ENCODE peak calls at places on chromosomes 2 and 18, in four cellular contexts. G, Y, B and D are unnamed samples. For H3K4me1, the result is how much of the 10 kb centered on the place peaks cover.

GRCh38 chr18:50659091-50660003 is 99.5 kb downstream of the MAPK4 start:
- DNase-seq in G (peak), B (no peak), Y (no peak), D (no peak)

GRCh38 chr2:47227532-47228166 is 72.5 kb upstream of the STPG4 start:
- DNase-seq in Y (no peak), G (no peak), B (no peak), D (no peak)

GRCh38 chr18:36527740-36528455 is 230.4 kb downstream of the FHOD3 start:
- DNase-seq in Y (no peak), G (no peak), B (no peak), D (peak)

GRCh38 chr2:58594175-58594574 is 353.1 kb upstream of the FANCL start:
- DNase-seq in B (peak), Y (no peak), G (peak), D (no peak)

GRCh38 chr2:12347049-12347448 is 369.7 kb upstream of the TRIB2 start:
- DNase-seq in B (no peak), Y (no peak), G (no peak), D (no peak)

GRCh38 chr2:109341363-109341762 is 212.4 kb downstream of the SH3RF3 start:
- DNase-seq in B (no peak), Y (no peak), G (no peak), D (no peak)

GRCh38 chr2:108194409-108195132 is 45.2 kb upstream of the SULT1C3 start:
- DNase-seq in B (no peak), G (peak), Y (no peak), D (no peak)

GRCh38 chr2:240220371-240220770 is 79.9 kb upstream of the OTOS start:
- DNase-seq in Y (no peak), B (no peak), G (peak), D (no peak)

GRCh38 chr2:125168442-125168841 is 1143.4 kb downstream of the CNTNAP5 start:
- DNase-seq in G (no peak), B (no peak), Y (no peak), D (no peak)

GRCh38 chr2:23495661-23496114 is 110.7 kb downstream of the KLHL29 start:
- DNase-seq in Y (no peak), G (no peak), B (no peak), D (no peak)

GRCh38 chr2:238615187-238615586 is 188.5 kb downstream of the ASB1 start:
- DNase-seq in G (no peak), Y (no peak), B (no peak), D (no peak)

GRCh38 chr2:47057732-47058012 is 97.4 kb downstream of the STPG4 start:
- DNase-seq in Y (no peak), B (no peak), G (no peak), D (no peak)

GRCh38 chr2:151882786-151883445 is 54.7 kb upstream of the ARL5A start:
- DNase-seq in Y (no peak), B (no peak), G (no peak), D (no peak)

GRCh38 chr18:48923746-48924580 is 26.8 kb downstream of the SMAD7 start:
- DNase-seq in B (no peak), G (no peak), Y (no peak), D (no peak)

GRCh38 chr2:234615643-234616356 is 118.9 kb upstream of the ARL4C start:
- DNase-seq in G (no peak), Y (no peak), B (no peak), D (peak)

GRCh38 chr2:113075600-113075999 is 7.8 kb downstream of the IL1F10 start:
- DNase-seq in G (no peak), Y (no peak), B (no peak), D (no peak)

GRCh38 chr2:134127496-134127895 is 126.4 kb upstream of the MGAT5 start:
- DNase-seq in G (no peak), B (no peak), Y (no peak), D (no peak)

GRCh38 chr2:118527571-118527970 is 319.9 kb downstream of the EN1 start:
- DNase-seq in Y (no peak), G (no peak), B (no peak), D (no peak)

GRCh38 chr2:127371037-127371436 is 16.7 kb downstream of the MAP3K2 start:
- DNase-seq in Y (no peak), G (peak), B (no peak), D (no peak)

GRCh38 chr2:180523629-180524340 is 456.6 kb upstream of the UBE2E3 start:
- DNase-seq in G (peak), Y (no peak), B (no peak), D (no peak)

GRCh38 chr18:58762781-58763171 is 91.5 kb downstream of the MALT1 start:
- DNase-seq in B (no peak), Y (no peak), G (no peak), D (peak)

GRCh38 chr2:10007440-10007839 is 35.9 kb upstream of the KLF11 start:
- DNase-seq in G (no peak), Y (no peak), B (no peak), D (no peak)

GRCh38 chr2:237863659-237864029 is 4.2 kb downstream of the RAMP1 start:
- DNase-seq in Y (no peak), B (no peak), G (no peak), D (peak)

GRCh38 chr2:178008636-178009289 is 63.8 kb downstream of the PDE11A start:
- DNase-seq in B (no peak), G (peak), Y (no peak), D (no peak)

GRCh38 chr2:136126021-136126420 is 8.1 kb upstream of the CXCR4 start:
- DNase-seq in B (no peak), G (no peak), Y (no peak), D (no peak)

GRCh38 chr18:63379639-63379962 is 12.6 kb upstream of the KDSR start:
- DNase-seq in G (no peak), Y (no peak), B (no peak), D (no peak)

GRCh38 chr2:11743846-11744553 is 2.4 kb upstream of the LPIN1 start:
- DNase-seq in B (peak), Y (peak), G (peak), D (peak)

GRCh38 chr2:136116111-136116812 is 1.7 kb downstream of the CXCR4 start:
- DNase-seq in Y (peak), B (no peak), G (peak), D (no peak)

GRCh38 chr18:45752681-45753080 is 28.7 kb downstream of the SLC14A1 start:
- DNase-seq in G (no peak), B (no peak), Y (no peak), D (no peak)

GRCh38 chr2:72887836-72888437 is 729 bp downstream of the SPR start:
- DNase-seq in B (peak), Y (peak), G (peak), D (peak)

GRCh38 chr2:16351137-16351536 is 314.5 kb downstream of the CYRIA start:
- DNase-seq in B (no peak), G (no peak), Y (no peak), D (no peak)

GRCh38 chr2:16349811-16350210 is 315.8 kb downstream of the CYRIA start:
- DNase-seq in B (no peak), Y (no peak), G (no peak), D (no peak)

GRCh38 chr2:16348821-16349515 is 316.7 kb downstream of the CYRIA start:
- DNase-seq in Y (no peak), G (no peak), B (no peak), D (no peak)

GRCh38 chr2:16350211-16350610 is 315.4 kb downstream of the CYRIA start:
- DNase-seq in Y (no peak), B (no peak), G (no peak), D (no peak)

GRCh38 chr2:16346671-16347070 is 319.0 kb downstream of the CYRIA start:
- DNase-seq in B (no peak), Y (no peak), G (no peak), D (no peak)
- H3K4me1 ChIP-seq in B (under half), Y (under half), G (under half), D (under half)

GRCh38 chr2:202286595-202286994 is 21.0 kb downstream of the NOP58 start:
- DNase-seq in Y (no peak), G (no peak), B (no peak), D (no peak)
- TF ChIP-seq POLR2A in Y (no peak), G (no peak), B (peak), D (no peak)

DNA sequence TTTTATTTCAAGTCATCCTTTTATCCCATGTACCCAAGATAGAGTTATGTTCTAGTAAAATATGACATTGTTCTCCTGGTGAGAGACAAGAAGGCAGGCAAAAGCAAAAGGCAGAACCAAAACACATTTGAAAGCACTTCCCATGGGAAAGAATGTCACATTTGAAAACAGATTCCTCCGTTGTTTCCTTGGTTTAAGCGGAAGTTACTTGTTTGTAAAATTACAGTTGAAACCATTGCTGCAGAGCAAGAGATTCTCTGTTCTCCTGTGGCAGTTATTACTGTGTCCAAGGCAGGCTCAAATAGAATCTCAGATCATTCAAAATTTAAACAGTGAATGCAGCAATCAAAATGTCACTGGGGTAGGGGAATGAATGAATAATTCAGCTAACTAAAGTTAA is 149.6 kb downstream of the MTCL1 start:
- DNase-seq in Y (no peak), B (no peak), G (no peak), D (no peak)
- TF ChIP-seq EP300 in Y (no peak), B (no peak), G (no peak), D (no peak)

GRCh38 chr2:230640540-230641011 is 72.1 kb upstream of the CAB39 start:
- DNase-seq in Y (no peak), G (peak), B (no peak), D (no peak)

GRCh38 chr2:230643576-230644291 is 68.9 kb upstream of the CAB39 start:
- DNase-seq in G (no peak), Y (peak), B (peak), D (no peak)

DNA sequence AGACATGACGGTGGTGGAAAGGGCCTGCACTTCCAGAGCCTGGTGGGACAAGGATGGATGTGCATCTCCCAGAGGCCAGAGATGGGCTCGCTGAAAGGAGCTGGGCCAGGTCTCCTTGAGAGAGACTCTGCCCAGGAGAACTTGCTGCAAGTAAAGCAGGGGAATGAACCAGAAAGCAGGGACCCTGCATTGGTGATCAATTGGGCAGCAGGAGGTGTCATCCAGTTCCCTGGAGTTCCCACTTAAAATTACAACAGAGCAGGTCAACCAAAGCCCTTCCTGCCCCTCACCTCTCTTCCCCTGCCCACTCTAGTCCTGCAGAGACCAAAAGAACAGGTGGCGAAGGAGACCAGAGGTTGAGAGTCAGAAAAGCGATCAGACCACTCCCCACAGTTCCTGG is 69.7 kb upstream of the CAB39 start:
- DNase-seq in B (no peak), Y (no peak), G (no peak), D (no peak)
- H3K4me1 ChIP-seq in B (under half), Y (under half), G (under half), D (under half)

GRCh38 chr2:74198461-74199274 is at the start of gene MTHFD2:
- DNase-seq in G (peak), B (peak), Y (peak), D (peak)

GRCh38 chr2:74199275-74199701 is 873 bp downstream of the MTHFD2 start:
- DNase-seq in Y (no peak), B (no peak), G (no peak), D (no peak)

GRCh38 chr2:74201596-74201995 is 3.2 kb downstream of the MTHFD2 start:
- DNase-seq in B (no peak), G (no peak), Y (no peak), D (no peak)

GRCh38 chr2:74201196-74201595 is 2.8 kb downstream of the MTHFD2 start:
- DNase-seq in Y (no peak), B (no peak), G (no peak), D (no peak)

GRCh38 chr2:74199871-74200305 is 1.5 kb downstream of the MTHFD2 start:
- DNase-seq in B (no peak), G (no peak), Y (no peak), D (no peak)
- TF ChIP-seq POLR2A in B (no peak), G (no peak), Y (no peak), D (no peak)

GRCh38 chr18:8711736-8712135 is 6.4 kb downstream of the MTCL1 start:
- DNase-seq in B (no peak), G (no peak), Y (no peak), D (peak)
- TF ChIP-seq EP300 in B (no peak), G (no peak), Y (no peak), D (no peak)

DNA sequence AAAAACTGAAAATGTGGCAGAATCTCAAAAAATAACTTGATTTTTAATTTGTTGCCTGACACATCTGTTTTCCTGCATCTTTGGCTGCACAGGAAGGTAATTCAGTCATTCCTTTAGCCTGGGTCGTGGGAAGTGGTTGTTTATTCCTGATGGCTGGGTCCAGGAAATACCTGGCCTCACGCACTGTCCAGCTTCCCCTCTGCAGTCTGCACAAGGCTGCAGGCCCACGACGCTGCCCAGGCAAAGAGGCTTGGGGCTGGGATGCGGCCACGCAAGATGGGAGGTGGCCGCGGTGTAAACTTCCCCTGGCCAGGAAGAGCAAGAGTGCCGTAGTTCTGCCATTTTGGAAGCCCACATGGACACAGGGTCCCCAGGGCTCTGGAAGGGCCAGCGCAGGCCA is 28.2 kb downstream of the TSHZ1 start:
- DNase-seq in B (no peak), Y (no peak), G (no peak), D (no peak)
- H3K4me1 ChIP-seq in B (under half), Y (under half), G (under half), D (under half)

DNA sequence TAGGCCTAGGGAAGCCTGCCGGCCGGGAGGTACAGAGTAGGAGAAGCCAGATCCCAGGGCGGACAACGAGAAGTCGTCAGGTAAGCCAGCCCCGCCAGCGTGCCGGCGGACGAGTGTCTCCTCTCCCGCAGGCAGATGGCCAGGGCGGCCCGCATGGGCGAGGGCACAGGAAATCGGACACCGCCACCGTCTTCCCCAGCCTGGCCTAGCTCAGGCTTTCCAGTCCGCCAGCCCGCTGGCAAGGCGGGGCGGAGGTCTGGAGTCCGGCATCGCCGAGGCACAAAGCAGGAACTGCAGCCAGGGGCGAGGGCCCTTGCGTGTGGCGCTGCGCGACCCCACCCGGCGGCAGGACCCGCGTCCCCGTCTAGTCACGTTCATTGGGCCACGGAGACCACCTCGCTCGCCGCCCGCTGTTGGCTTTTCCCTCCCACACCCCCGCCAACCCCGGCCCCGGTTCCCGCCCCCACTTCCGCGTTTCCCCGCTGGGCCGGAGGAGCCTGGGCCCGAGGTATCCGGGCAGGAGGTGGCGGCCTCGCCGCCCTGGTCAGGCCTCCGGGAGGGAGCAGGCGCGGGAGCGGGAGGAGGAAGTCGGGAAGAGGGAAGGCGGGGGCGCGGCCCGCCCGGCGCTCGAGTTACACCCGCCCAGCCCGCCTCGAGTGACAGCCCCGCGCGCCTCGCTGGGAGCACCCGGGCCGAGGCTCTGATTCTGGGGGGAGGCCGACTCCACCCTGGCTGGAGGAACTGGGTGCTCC is at the start of gene GPD2:
- DNase-seq in Y (peak), B (peak), G (peak), D (peak)
- TF ChIP-seq POLR2A in Y (peak), B (peak), G (peak), D (peak)